ENCODE peak calls at places on chromosome 18, in six cellular contexts. G, C, V, Z, U and O are unnamed samples.

GRCh38 chr18:75439356-75439755 is 11.9 kb upstream of the SMIM21 start:
- DNase-seq in G (no peak), C (no peak), V (no peak), Z (no peak), U (no peak), O (no peak)

GRCh38 chr18:32553174-32553573 is 82.5 kb upstream of the GAREM1 start:
- DNase-seq in G (no peak), C (no peak), V (no peak), Z (no peak), U (peak), O (no peak)

GRCh38 chr18:79796531-79797390 is 977 bp upstream of the KCNG2 start:
- DNase-seq in G (no peak), C (no peak), V (no peak), Z (no peak), U (no peak), O (no peak)

GRCh38 chr18:51196811-51197660 is 445 bp downstream of the MEX3C start:
- DNase-seq in G (peak), C (peak), V (peak), Z (peak), U (no peak), O (peak)

GRCh38 chr18:59067873-59068272 is 71.8 kb upstream of the SEC11C start:
- DNase-seq in G (peak), C (peak), V (no peak), Z (peak), U (no peak), O (no peak)

GRCh38 chr18:59839241-59839640 is 60.6 kb upstream of the PMAIP1 start:
- DNase-seq in G (no peak), C (no peak), V (no peak), Z (no peak), U (no peak), O (no peak)

GRCh38 chr18:52337286-52337685 is 2.7 kb upstream of the DCC start:
- DNase-seq in G (no peak), C (no peak), V (no peak), Z (peak), U (no peak), O (no peak)

GRCh38 chr18:34921271-34921670 is 119.9 kb upstream of the MAPRE2 start:
- DNase-seq in G (no peak), C (no peak), V (no peak), Z (no peak), U (no peak), O (no peak)

GRCh38 chr18:5513947-5514346 is 29.9 kb downstream of the EPB41L3 start:
- DNase-seq in G (no peak), C (no peak), V (no peak), Z (no peak), U (no peak), O (no peak)

GRCh38 chr18:51802589-51802988 is 537.4 kb upstream of the DCC start:
- DNase-seq in G (no peak), C (no peak), V (no peak), Z (no peak), U (no peak), O (no peak)

GRCh38 chr18:10299686-10300085 is 154.7 kb upstream of the APCDD1 start:
- DNase-seq in G (peak), C (no peak), V (no peak), Z (no peak), U (no peak), O (no peak)

GRCh38 chr18:76619342-76620315 is 124.6 kb upstream of the ZNF516 start:
- DNase-seq in G (peak), C (peak), V (peak), Z (peak), U (no peak), O (peak)

GRCh38 chr18:12742453-12742852 is 39.6 kb downstream of the PSMG2 start:
- DNase-seq in G (no peak), C (no peak), V (no peak), Z (peak), U (no peak), O (no peak)

GRCh38 chr18:60794802-60795201 is 422.2 kb upstream of the MC4R start:
- DNase-seq in G (no peak), C (no peak), V (no peak), Z (no peak), U (no peak), O (no peak)

GRCh38 chr18:11761553-11761952 is 72.5 kb downstream of the GNAL start:
- DNase-seq in G (no peak), C (no peak), V (no peak), Z (no peak), U (peak), O (no peak)

GRCh38 chr18:5309888-5310470 is 14.5 kb upstream of the ZBTB14 start:
- DNase-seq in G (peak), C (no peak), V (no peak), Z (no peak), U (no peak), O (no peak)

GRCh38 chr18:79682896-79683625 is 3.5 kb downstream of the CTDP1 start:
- DNase-seq in G (peak), C (no peak), V (no peak), Z (no peak), U (no peak), O (no peak)

GRCh38 chr18:4454548-4455112 is 477 bp downstream of the DLGAP1 start:
- DNase-seq in G (no peak), C (no peak), V (no peak), Z (no peak), U (no peak), O (no peak)

GRCh38 chr18:47863041-47863440 is 67.4 kb downstream of the SMAD2 start:
- DNase-seq in G (no peak), C (no peak), V (no peak), Z (no peak), U (no peak), O (no peak)

GRCh38 chr18:25251127-25251526 is 100.8 kb downstream of the ZNF521 start:
- DNase-seq in G (no peak), C (no peak), V (no peak), Z (no peak), U (no peak), O (no peak)

DNA sequence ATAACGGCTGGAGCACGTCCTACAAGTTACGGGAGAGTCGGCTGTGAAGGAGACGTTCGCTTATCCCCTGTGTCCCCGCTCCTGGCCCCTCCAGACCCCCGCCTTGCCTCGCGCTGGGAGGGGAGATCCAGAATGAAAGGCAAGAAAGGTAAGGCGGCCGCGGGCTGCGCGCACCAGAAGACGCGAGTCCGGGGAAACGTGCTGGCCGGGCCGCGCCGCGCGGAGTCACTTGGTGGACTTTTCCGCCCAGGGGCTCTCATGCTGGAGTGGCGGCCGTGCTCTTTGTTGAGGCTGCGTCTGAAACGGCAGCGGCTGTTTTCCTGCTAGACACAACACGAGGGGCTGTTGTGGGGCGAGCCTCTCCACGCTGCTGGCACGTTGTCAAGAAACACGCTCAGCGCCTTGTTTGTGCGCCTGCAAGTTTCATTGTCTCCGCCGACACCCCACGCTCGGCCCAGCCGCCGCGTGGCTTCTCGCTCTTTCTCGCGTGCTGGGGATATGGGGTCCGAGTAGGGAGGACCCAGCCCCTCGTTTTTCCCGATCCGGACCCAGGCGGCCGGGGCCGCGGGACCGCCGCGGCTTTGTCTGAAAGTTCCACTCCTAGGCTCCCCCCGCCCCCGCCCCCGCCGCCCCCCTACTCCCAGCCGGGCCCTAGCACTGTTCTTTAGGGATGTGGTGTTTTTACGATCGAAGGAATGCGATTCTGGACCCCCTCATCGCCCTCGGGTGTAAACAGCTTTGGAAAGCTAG is 561 bp downstream of the TGIF1 start:
- DNase-seq in G (peak), C (peak), V (peak), Z (peak), U (peak), O (peak)
- TF ChIP-seq POLR2A in G (no peak), C (no peak), V (peak), Z (no peak), U (peak), O (peak)

GRCh38 chr18:64017870-64018269 is 48.0 kb downstream of the SERPINB8 start:
- DNase-seq in G (peak), C (no peak), V (no peak), Z (peak), U (no peak), O (no peak)
- TF ChIP-seq CTCF in G (peak), C (no peak), V (no peak), Z (peak), U (peak), O (peak)

GRCh38 chr18:63412949-63413348 is 9.3 kb downstream of the VPS4B start:
- DNase-seq in G (no peak), C (no peak), V (no peak), Z (no peak), U (no peak), O (no peak)
- H3K4me3 ChIP-seq in G (no peak), C (no peak), V (no peak), Z (no peak), U (no peak), O (no peak)

GRCh38 chr18:658947-659533 is 1.6 kb downstream of the TYMS start:
- DNase-seq in G (no peak), C (no peak), V (no peak), Z (no peak), U (no peak), O (no peak)

GRCh38 chr18:659597-659996 is 2.1 kb downstream of the TYMS start:
- DNase-seq in G (no peak), C (no peak), V (no peak), Z (no peak), U (no peak), O (no peak)

GRCh38 chr18:655445-655844 is 2.0 kb upstream of the TYMS start:
- DNase-seq in G (no peak), C (no peak), V (no peak), Z (no peak), U (no peak), O (no peak)

GRCh38 chr18:657998-658946 is 819 bp downstream of the TYMS start:
- DNase-seq in G (peak), C (peak), V (peak), Z (peak), U (no peak), O (peak)

GRCh38 chr18:657311-657997 is at the start of gene TYMS:
- DNase-seq in G (peak), C (peak), V (no peak), Z (peak), U (no peak), O (no peak)
- TF ChIP-seq POLR2A in G (peak), C (no peak), V (no peak), Z (no peak), U (no peak), O (no peak)

GRCh38 chr18:39435209-39435608 is 1869.6 kb upstream of the CELF4 start:
- DNase-seq in G (no peak), C (no peak), V (no peak), Z (no peak), U (no peak), O (no peak)
- TF ChIP-seq CTCF in G (no peak), C (no peak), V (no peak), Z (no peak), U (no peak), O (no peak)

GRCh38 chr18:49788327-49788908 is 24.9 kb downstream of the ACAA2 start:
- DNase-seq in G (no peak), C (no peak), V (no peak), Z (peak), U (no peak), O (no peak)
- H3K4me3 ChIP-seq in G (no peak), C (no peak), V (no peak), Z (no peak), U (no peak), O (no peak)

GRCh38 chr18:3252843-3253242 is 5.2 kb downstream of the MYL12A start:
- DNase-seq in G (no peak), C (no peak), V (no peak), Z (no peak), U (no peak), O (no peak)

GRCh38 chr18:3250237-3251107 is 2.9 kb downstream of the MYL12A start:
- DNase-seq in G (no peak), C (no peak), V (no peak), Z (peak), U (no peak), O (no peak)

GRCh38 chr18:3254725-3255124 is 7.1 kb downstream of the MYL12A start:
- DNase-seq in G (no peak), C (no peak), V (no peak), Z (no peak), U (no peak), O (no peak)

GRCh38 chr18:3251249-3251962 is 3.8 kb downstream of the MYL12A start:
- DNase-seq in G (no peak), C (no peak), V (no peak), Z (no peak), U (no peak), O (no peak)

DNA sequence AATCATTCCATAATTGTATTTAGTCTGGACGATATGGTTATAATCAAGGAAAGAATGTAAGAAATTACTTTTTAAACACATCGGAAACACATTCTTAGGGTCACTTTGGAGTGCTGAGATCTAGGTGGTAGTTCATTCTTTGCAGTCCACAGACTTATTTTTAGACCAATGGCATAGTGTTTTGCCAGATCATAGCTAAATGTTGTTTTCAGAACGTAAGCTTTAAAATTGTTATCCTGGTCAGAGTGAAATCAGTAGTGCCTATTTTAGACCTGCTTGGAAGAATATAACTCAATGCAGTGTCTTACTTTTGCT is 4.3 kb downstream of the MYL12A start:
- DNase-seq in G (no peak), C (no peak), V (no peak), Z (peak), U (no peak), O (no peak)
- TF ChIP-seq POLR2A in G (no peak), C (no peak), V (no peak), Z (no peak), U (no peak), O (no peak)

DNA sequence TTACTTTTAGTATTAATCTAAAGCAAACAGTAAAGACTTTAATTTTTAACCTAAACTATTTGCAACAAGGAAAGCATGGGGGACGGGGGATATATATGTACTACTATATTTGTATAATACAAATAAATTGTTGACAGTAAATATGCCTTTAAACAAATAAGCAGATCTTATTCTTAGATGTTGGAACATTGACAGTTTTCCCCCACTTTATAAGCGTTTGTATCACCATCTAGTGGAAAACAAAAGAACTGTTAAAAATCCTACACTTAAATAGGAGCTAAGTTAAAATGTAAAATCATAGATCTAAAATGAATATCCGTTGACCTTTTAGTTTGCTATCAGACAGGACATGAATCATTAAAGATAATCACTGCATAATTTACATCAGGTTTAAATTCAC is 50.0 kb downstream of the RBBP8 start:
- DNase-seq in G (peak), C (no peak), V (no peak), Z (peak), U (no peak), O (no peak)
- TF ChIP-seq CTCF in G (peak), C (no peak), V (peak), Z (peak), U (peak), O (peak)

DNA sequence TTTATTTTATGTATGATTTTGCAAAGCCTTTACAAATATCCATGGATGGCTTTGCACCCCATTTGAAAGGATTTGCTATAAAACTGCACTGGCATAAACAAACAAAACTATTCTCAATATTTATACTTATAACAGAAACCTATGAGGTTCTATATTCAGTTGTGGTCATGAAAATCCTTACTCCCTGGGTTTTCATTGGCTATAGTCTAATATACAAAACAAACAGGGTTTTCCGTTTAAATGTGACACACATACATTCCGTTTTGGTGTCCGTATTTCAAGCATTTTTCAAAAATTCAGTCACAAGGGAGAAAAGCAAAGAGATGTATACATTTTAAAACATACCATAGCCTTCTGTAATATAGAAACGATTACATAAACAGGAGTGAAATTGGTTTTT is 100.0 kb downstream of the TCF4 start:
- DNase-seq in G (no peak), C (no peak), V (no peak), Z (peak), U (no peak), O (no peak)
- H3K4me3 ChIP-seq in G (no peak), C (no peak), V (no peak), Z (peak), U (no peak), O (no peak)